ENCODE peak calls at places on chromosomes 11 and 22, in ten cellular contexts. N is fibroblast of pulmonary artery, C is skeletal muscle cell, E is colonic mucosa, Q is heart left ventricle, A is psoas muscle, S is sigmoid colon, Y is IMR-90, B is lower leg skin, U is mesendoderm. X is an unnamed sample.

GRCh38 chr11:32706985-32707736 is 87.3 kb downstream of the CCDC73 start:
- DNase-seq in N (peak), C (peak), E (no peak), Q (no peak), A (no peak), S (no peak), Y (peak), B (no peak), U (no peak), X (no peak)

GRCh38 chr11:116791002-116791812 is 472 bp downstream of the APOA5 start:
- DNase-seq in N (peak), C (peak), E (peak), Q (peak), A (peak), S (peak), Y (peak), B (peak), U (peak), X (peak)

GRCh38 chr11:34988294-34989255 is 72.2 kb downstream of the PDHX start:
- DNase-seq in N (no peak), C (no peak), E (no peak), Q (no peak), A (no peak), S (no peak), Y (peak), B (no peak), U (no peak), X (no peak)

GRCh38 chr22:50112151-50113118 is 22.6 kb downstream of the MOV10L1 start:
- DNase-seq in N (peak), C (peak), E (no peak), Q (peak), A (no peak), S (no peak), Y (peak), B (peak), U (peak), X (peak)

GRCh38 chr11:76455331-76455730 is 10.5 kb downstream of the EMSY start:
- DNase-seq in N (peak), C (no peak), E (no peak), Q (no peak), A (no peak), S (no peak), Y (peak), B (no peak), U (peak), X (no peak)

GRCh38 chr22:44677299-44678244 is 24.4 kb upstream of the PRR5 start:
- DNase-seq in N (no peak), C (no peak), E (no peak), Q (no peak), A (no peak), S (no peak), Y (no peak), B (no peak), U (no peak), X (no peak)

GRCh38 chr11:69828276-69828970 is 9.2 kb upstream of the FGF3 start:
- DNase-seq in N (no peak), C (no peak), E (peak), Q (no peak), A (peak), S (peak), Y (no peak), B (no peak), U (no peak), X (no peak)

GRCh38 chr11:706439-706956 is 467 bp downstream of the EPS8L2 start:
- DNase-seq in N (no peak), C (no peak), E (peak), Q (no peak), A (no peak), S (no peak), Y (peak), B (no peak), U (peak), X (peak)

GRCh38 chr11:86511086-86511551 is 136.4 kb downstream of the CCDC81 start:
- DNase-seq in N (peak), C (peak), E (peak), Q (no peak), A (no peak), S (no peak), Y (peak), B (no peak), U (no peak), X (no peak)

GRCh38 chr11:83219095-83219494 is 25.6 kb downstream of the ANKRD42 start:
- DNase-seq in N (no peak), C (no peak), E (no peak), Q (no peak), A (no peak), S (no peak), Y (no peak), B (no peak), U (peak), X (no peak)

GRCh38 chr22:32353292-32353691 is 4.4 kb upstream of the RFPL3 start:
- DNase-seq in N (no peak), C (no peak), E (no peak), Q (no peak), A (no peak), S (no peak), Y (no peak), B (no peak), U (no peak), X (no peak)

GRCh38 chr22:33848251-33848650 is 72.0 kb downstream of the LARGE1 start:
- DNase-seq in N (no peak), C (no peak), E (no peak), Q (no peak), A (no peak), S (no peak), Y (peak), B (no peak), U (peak), X (no peak)

DNA sequence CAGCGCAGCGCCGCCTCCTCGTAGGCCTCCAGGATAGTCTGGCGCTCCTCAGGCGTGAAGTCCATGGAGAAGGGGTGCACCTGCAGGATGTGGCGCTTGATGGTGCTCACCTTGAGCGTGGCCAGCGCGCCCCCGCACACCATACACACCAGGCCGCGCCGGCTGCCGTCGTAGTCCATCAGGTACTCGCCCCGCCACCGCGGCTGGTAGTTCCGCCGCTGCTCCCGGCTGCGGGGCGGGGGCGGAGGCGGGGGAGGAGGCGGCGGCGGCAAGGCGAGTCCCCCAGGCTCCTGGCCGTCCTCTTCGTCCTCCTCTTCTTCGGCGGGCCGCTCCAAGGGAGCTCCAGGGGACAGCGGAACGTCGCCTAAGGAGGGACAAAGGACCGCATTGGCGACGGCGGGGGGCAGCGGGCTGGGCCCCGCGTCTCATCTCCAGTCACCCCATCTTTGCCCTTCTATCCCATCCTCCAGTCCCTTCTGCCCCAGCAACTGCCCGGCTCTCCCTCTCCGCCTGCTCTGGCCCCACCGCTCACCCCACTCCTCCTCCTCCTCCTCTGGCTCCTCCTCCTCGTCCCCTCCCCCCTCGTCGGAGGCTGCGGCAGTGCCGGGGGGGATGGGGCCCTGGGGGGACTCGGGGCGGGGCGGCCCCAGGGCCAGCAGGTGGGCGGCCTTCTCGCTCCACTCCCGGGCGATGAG is 4.9 kb downstream of the ZFTA start:
- DNase-seq in N (no peak), C (no peak), E (peak), Q (peak), A (peak), S (peak), Y (no peak), B (peak), U (peak), X (peak)
- H3K4me3 ChIP-seq in N (no peak), C (peak), E (peak), Q (no peak), A (peak), S (peak), Y (no peak), B (no peak), U (peak), X (no peak)

DNA sequence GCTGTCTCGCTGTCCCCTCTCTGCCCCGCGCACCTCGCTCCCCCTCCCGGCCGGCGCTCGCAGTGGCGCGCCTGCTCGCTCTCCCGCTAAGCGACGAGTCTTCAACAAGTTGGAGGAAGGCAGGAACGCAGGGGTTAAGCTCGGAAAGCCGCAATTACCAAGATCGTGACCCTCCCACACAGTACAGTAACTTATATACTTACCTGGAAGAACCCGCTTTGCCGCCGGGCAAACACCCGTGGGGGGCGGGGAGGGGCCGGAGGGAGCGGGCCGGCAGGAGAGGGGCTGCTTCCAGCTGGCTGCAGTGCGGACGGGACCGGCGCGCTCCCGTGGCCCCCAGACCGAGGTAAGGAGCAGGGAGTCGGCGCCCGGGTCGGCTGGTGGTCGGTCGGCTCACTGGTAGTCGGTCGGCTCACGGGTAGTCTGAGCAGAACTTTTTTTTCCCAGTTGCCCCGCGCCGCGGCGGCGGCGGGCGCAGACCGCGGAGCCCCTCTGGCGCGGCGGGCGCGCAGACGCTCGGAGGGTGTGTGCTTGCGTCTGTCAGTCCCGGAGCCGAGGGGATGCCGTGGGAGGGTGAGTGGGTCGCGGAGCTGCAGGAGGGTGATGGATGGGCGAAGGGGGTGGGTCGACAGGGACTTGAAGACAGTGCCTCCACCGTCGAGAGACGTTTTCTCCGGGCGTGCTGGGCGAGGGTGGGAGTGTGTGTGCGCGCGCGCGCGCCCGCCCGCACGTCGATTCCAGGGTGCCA is 101.2 kb upstream of the HSD17B12 start:
- DNase-seq in N (peak), C (no peak), E (no peak), Q (no peak), A (no peak), S (no peak), Y (peak), B (no peak), U (peak), X (no peak)
- H3K4me3 ChIP-seq in N (peak), C (peak), E (peak), Q (peak), A (peak), S (no peak), Y (peak), B (peak), U (peak), X (peak)

DNA sequence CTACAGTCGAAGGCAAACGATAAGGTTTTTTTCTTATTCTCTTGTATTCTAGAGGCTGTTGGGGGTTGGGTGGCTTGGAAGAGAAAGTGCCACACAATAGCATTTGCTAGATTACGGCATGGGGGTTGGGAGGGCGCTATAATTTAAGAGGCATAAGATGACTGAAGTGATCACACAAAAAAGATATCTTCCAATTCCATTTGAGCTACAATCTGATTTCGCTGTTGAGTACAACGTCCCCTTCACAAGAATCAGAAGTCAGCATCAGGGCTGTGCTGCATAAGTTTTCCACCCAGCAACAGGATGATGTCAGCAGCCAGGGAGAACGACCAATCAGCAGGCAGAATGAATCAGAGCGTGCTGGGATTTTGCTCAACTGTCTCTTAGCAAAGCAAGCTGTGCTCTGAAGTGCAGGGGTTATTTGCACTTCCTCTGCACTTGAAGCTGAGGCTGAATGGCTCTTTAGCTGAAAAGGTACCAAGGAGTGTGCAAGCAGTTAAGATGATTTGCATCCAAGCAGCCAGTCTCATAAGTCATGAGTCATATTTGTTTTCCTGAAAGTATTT is 23.2 kb upstream of the SESN3 start:
- DNase-seq in N (peak), C (peak), E (peak), Q (peak), A (peak), S (peak), Y (peak), B (peak), U (peak), X (peak)
- H3K4me3 ChIP-seq in N (peak), C (peak), E (no peak), Q (no peak), A (peak), S (no peak), Y (peak), B (no peak), U (no peak), X (peak)

GRCh38 chr11:19683862-19684491 is 28.7 kb upstream of the NAV2 start:
- DNase-seq in N (no peak), C (no peak), E (no peak), Q (no peak), A (no peak), S (no peak), Y (no peak), B (no peak), U (no peak), X (no peak)

GRCh38 chr11:19677380-19678080 is 35.1 kb upstream of the NAV2 start:
- DNase-seq in N (no peak), C (no peak), E (no peak), Q (no peak), A (no peak), S (no peak), Y (no peak), B (no peak), U (no peak), X (no peak)

GRCh38 chr11:19683141-19683805 is 29.4 kb upstream of the NAV2 start:
- DNase-seq in N (no peak), C (no peak), E (no peak), Q (peak), A (peak), S (peak), Y (no peak), B (peak), U (no peak), X (peak)

GRCh38 chr11:19679952-19680823 is 32.4 kb upstream of the NAV2 start:
- DNase-seq in N (peak), C (peak), E (peak), Q (peak), A (peak), S (peak), Y (peak), B (peak), U (peak), X (peak)

DNA sequence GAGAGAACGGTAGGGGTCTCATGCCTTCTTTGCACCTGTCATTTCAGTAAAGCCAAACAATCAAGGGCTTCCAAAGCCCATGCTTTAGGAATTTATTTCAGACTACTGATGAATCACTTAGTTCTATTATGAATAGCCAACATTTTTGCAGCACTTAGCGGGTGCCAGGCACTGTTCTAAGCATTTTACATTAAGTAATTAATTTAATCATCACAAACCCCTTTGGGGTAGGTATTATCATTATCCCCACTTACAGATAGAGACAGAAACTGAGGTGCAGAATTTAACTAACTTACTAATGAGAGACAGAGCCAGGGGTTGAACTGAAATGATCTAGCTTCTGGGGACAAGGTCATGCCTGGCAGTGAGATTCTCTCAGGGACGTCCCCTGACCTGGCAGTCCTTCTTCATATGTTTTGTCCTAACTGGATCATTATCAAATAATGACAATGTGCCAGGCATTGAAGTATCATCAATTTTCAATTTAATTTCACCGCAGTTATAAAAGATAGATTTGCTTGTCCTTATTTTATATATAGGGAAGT is 31.7 kb upstream of the NAV2 start:
- DNase-seq in N (no peak), C (no peak), E (no peak), Q (no peak), A (no peak), S (no peak), Y (peak), B (no peak), U (no peak), X (peak)
- H3K4me3 ChIP-seq in N (no peak), C (no peak), E (no peak), Q (no peak), A (no peak), S (no peak), Y (no peak), B (no peak), U (no peak), X (no peak)

DNA sequence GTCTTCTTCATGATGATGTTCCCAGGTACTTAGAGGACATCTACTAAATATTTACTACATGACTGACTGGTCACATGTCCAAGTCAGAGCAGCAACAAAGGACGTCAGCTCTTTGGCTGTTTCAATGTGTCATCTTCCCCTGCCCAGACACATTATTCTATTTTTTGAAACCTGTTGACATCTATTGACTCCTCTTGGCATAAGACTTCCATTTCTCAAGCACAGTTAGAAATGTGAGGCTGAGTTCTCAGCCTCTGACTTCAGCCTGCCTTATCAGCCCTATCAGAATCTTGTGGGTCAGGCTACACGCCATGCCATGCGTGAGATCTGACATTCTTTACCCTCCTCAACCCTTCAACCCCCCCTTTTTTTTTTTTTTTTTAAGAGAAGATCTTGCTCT is 63.8 kb downstream of the SC5D start:
- DNase-seq in N (no peak), C (no peak), E (no peak), Q (no peak), A (no peak), S (no peak), Y (no peak), B (no peak), U (no peak), X (no peak)
- H3K4me3 ChIP-seq in N (no peak), C (no peak), E (no peak), Q (no peak), A (no peak), S (no peak), Y (no peak), B (no peak), U (no peak), X (no peak)

DNA sequence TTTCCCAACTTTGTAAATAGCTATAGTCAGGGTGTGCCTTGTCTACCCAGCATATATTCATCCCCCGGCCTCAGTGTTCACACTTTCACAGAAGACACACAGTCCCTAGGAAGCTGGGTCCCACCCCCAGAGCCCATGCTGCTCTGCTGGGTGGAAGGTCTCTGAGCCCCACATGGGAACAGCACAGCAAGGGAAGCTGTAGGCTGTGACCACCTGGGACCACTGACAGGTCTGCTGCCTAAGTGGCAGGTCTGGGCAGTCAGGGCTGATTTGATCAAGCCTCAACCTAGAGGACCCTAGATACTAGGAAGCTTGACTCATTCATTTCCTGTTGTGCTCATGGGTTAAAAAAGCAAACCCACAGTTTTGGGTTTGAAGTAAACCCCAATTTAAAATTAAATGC is 16.8 kb downstream of the IL10RA start:
- DNase-seq in N (no peak), C (no peak), E (no peak), Q (no peak), A (no peak), S (no peak), Y (no peak), B (peak), U (no peak), X (no peak)
- H3K4me3 ChIP-seq in N (no peak), C (no peak), E (no peak), Q (no peak), A (no peak), S (no peak), Y (no peak), B (no peak), U (no peak), X (no peak)

DNA sequence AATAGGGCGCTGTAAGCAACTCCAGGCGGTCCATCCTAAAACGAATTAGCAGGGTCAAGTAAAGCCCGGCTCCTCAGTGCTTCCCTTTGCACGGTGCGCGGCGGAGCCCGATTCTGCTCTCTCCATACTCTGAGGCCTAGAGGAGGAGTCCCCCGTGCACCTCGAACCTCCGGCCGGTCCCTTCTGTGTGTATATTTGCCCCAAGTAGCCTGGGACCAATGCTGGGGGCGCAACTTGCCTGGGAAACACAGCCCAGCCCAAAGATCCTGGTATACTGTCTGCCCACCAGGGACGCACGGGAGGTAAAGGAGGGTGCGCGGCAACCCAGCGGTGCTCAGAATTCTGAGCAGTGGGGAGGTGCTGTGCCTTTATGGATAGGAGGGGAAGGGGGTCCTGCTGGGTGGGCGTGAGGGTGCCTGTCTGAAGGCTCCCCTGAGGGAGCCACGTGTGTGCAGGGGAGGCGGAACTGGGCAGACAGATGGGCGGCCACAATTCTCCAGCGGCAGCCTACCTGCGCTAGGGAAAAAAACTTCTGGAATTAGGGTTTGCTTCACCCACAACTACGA is 4.8 kb upstream of the TBX1 start:
- DNase-seq in N (no peak), C (no peak), E (no peak), Q (no peak), A (no peak), S (no peak), Y (no peak), B (no peak), U (no peak), X (no peak)
- H3K4me3 ChIP-seq in N (no peak), C (no peak), E (no peak), Q (no peak), A (no peak), S (no peak), Y (no peak), B (no peak), U (no peak), X (no peak)

GRCh38 chr22:27101288-27101687 is 443.9 kb downstream of the MIAT start:
- DNase-seq in N (no peak), C (no peak), E (no peak), Q (no peak), A (no peak), S (no peak), Y (no peak), B (no peak), U (no peak), X (no peak)
- H3K4me3 ChIP-seq in N (no peak), C (peak), E (no peak), Q (no peak), A (no peak), S (no peak), Y (no peak), B (no peak), U (no peak), X (no peak)